ENCODE peak calls at places on chromosomes 12 and 14, in ten cellular contexts. R, L, P, M, V, H, O, D, U and J are unnamed samples.
A peak's percentile ranks its signal among the peaks of the same experiment; 100 is the strongest.

GRCh38 chr12:15688838-15689237 is 100.3 kb downstream of the EPS8 start:
- DNase-seq in R (no peak), L (no peak), P (peak; percentile 27), M (peak; percentile 28), V (no peak), H (peak; percentile 22), O (no peak), D (no peak), U (no peak), J (no peak)

GRCh38 chr14:21267886-21268611 is 1.2 kb downstream of the HNRNPC start:
- DNase-seq in R (no peak), L (peak; percentile 63), P (peak; percentile 59), M (no peak), V (no peak), H (no peak), O (peak; percentile 17), D (no peak), U (peak; percentile 43), J (no peak)

GRCh38 chr12:120669055-120669828 is 17.7 kb upstream of the MLEC start:
- DNase-seq in R (no peak), L (peak; percentile 58), P (peak; percentile 35), M (peak; percentile 25), V (no peak), H (peak; percentile 43), O (peak; percentile 37), D (no peak), U (peak; percentile 49), J (no peak)

GRCh38 chr14:50453869-50454268 is 57.2 kb upstream of the CDKL1 start:
- DNase-seq in R (no peak), L (no peak), P (no peak), M (no peak), V (no peak), H (no peak), O (no peak), D (no peak), U (no peak), J (no peak)

GRCh38 chr12:48988030-48988649 is 10.0 kb downstream of the WNT1 start:
- DNase-seq in R (no peak), L (peak; percentile 57), P (peak; percentile 59), M (peak; percentile 45), V (peak; percentile 41), H (peak; percentile 73), O (peak; percentile 71), D (peak; percentile 68), U (no peak), J (no peak)

GRCh38 chr12:53502983-53503728 is 2.1 kb downstream of the TARBP2 start:
- DNase-seq in R (no peak), L (no peak), P (no peak), M (no peak), V (no peak), H (no peak), O (no peak), D (no peak), U (no peak), J (no peak)

GRCh38 chr12:42234970-42235369 is 3.1 kb downstream of the YAF2 start:
- DNase-seq in R (no peak), L (no peak), P (no peak), M (no peak), V (no peak), H (no peak), O (no peak), D (no peak), U (no peak), J (no peak)

GRCh38 chr12:116044181-116044580 is 233.3 kb downstream of the MED13L start:
- DNase-seq in R (no peak), L (peak; percentile 58), P (no peak), M (no peak), V (peak; percentile 29), H (no peak), O (no peak), D (no peak), U (peak; percentile 31), J (no peak)

GRCh38 chr12:46664771-46665287 is 161.0 kb downstream of the SLC38A4 start:
- DNase-seq in R (no peak), L (peak; percentile 86), P (peak; percentile 86), M (no peak), V (peak; percentile 86), H (peak; percentile 80), O (peak; percentile 96), D (peak; percentile 66), U (peak; percentile 98), J (peak; percentile 72)

GRCh38 chr12:121611306-121611705 is 15.0 kb upstream of the ORAI1 start:
- DNase-seq in R (no peak), L (no peak), P (no peak), M (no peak), V (no peak), H (peak; percentile 61), O (no peak), D (no peak), U (no peak), J (no peak)

GRCh38 chr14:74409441-74409840 is 16.6 kb downstream of the SYNDIG1L start:
- DNase-seq in R (no peak), L (no peak), P (no peak), M (no peak), V (no peak), H (no peak), O (no peak), D (no peak), U (no peak), J (no peak)

GRCh38 chr12:66149702-66150398 is 19.3 kb upstream of the LLPH start:
- DNase-seq in R (no peak), L (no peak), P (no peak), M (no peak), V (no peak), H (no peak), O (peak; percentile 15), D (no peak), U (no peak), J (no peak)

GRCh38 chr12:25386823-25387134 is 136.1 kb upstream of the KRAS start:
- DNase-seq in R (no peak), L (no peak), P (no peak), M (no peak), V (no peak), H (no peak), O (no peak), D (peak; percentile 9), U (no peak), J (no peak)

GRCh38 chr12:90945070-90945649 is 9.8 kb downstream of the CCER1 start:
- DNase-seq in R (no peak), L (peak; percentile 61), P (peak; percentile 59), M (no peak), V (peak; percentile 24), H (peak; percentile 21), O (peak; percentile 64), D (peak; percentile 27), U (peak; percentile 39), J (peak; percentile 21)

GRCh38 chr12:13173012-13173441 is 23.5 kb upstream of the EMP1 start:
- DNase-seq in R (no peak), L (peak; percentile 89), P (peak; percentile 55), M (no peak), V (no peak), H (no peak), O (no peak), D (no peak), U (peak; percentile 42), J (no peak)

GRCh38 chr12:95184119-95184518 is 33.1 kb downstream of the FGD6 start:
- DNase-seq in R (no peak), L (no peak), P (no peak), M (no peak), V (no peak), H (no peak), O (no peak), D (no peak), U (no peak), J (no peak)

GRCh38 chr12:78442454-78442801 is 422.1 kb upstream of the SYT1 start:
- DNase-seq in R (no peak), L (peak; percentile 68), P (peak; percentile 46), M (no peak), V (no peak), H (no peak), O (peak; percentile 19), D (no peak), U (peak; percentile 73), J (no peak)

GRCh38 chr12:13546231-13546630 is 349.7 kb downstream of the EMP1 start:
- DNase-seq in R (no peak), L (no peak), P (no peak), M (no peak), V (no peak), H (no peak), O (no peak), D (no peak), U (no peak), J (no peak)

GRCh38 chr14:25237845-25238244 is 187.9 kb upstream of the STXBP6 start:
- DNase-seq in R (no peak), L (peak; percentile 9), P (peak; percentile 3), M (peak; percentile 6), V (no peak), H (peak; percentile 73), O (no peak), D (no peak), U (no peak), J (no peak)

GRCh38 chr12:103827800-103828440 is 13.1 kb downstream of the NT5DC3 start:
- DNase-seq in R (no peak), L (no peak), P (no peak), M (no peak), V (no peak), H (peak; percentile 46), O (no peak), D (no peak), U (no peak), J (no peak)

GRCh38 chr12:24039113-24039525 is 89.6 kb upstream of the SOX5 start:
- DNase-seq in R (no peak), L (peak; percentile 93), P (peak; percentile 95), M (no peak), V (peak; percentile 86), H (no peak), O (peak; percentile 49), D (no peak), U (peak; percentile 99), J (no peak)

GRCh38 chr12:112408621-112409020 is 784 bp downstream of the RPL6 start:
- DNase-seq in R (no peak), L (no peak), P (no peak), M (no peak), V (no peak), H (no peak), O (no peak), D (no peak), U (no peak), J (no peak)

GRCh38 chr12:101599311-101599710 is 4.5 kb downstream of the MYBPC1 start:
- DNase-seq in R (no peak), L (no peak), P (no peak), M (no peak), V (no peak), H (no peak), O (peak; percentile 40), D (no peak), U (no peak), J (no peak)